ENCODE peak calls at places on chromosomes 3 and 15, in four cellular contexts. D, N, Q and J are unnamed samples.

GRCh38 chr15:59746777-59747176 is 57.7 kb upstream of the BNIP2 start:
- DNase-seq in D (no peak), N (no peak), Q (no peak), J (no peak)

GRCh38 chr3:113947372-113948014 is at the start of gene ZDHHC23:
- DNase-seq in D (peak), N (peak), Q (peak), J (peak)

GRCh38 chr3:130539005-130539404 is 22.0 kb downstream of the COL6A6 start:
- DNase-seq in D (no peak), N (peak), Q (peak), J (peak)

GRCh38 chr3:186241910-186242821 is 119.9 kb downstream of the DGKG start:
- DNase-seq in D (peak), N (peak), Q (peak), J (peak)

GRCh38 chr3:127690106-127690505 is 17.4 kb downstream of the ABTB1 start:
- DNase-seq in D (no peak), N (peak), Q (no peak), J (peak)

GRCh38 chr3:161203485-161204098 is 17.5 kb upstream of the NMD3 start:
- DNase-seq in D (no peak), N (no peak), Q (no peak), J (no peak)

GRCh38 chr3:55407426-55407820 is 79.7 kb downstream of the WNT5A start:
- DNase-seq in D (no peak), N (no peak), Q (no peak), J (no peak)

GRCh38 chr3:52141751-52142150 is 12.5 kb downstream of the POC1A start:
- DNase-seq in D (no peak), N (no peak), Q (no peak), J (no peak)

GRCh38 chr3:173258721-173259120 is 117.7 kb upstream of the SPATA16 start:
- DNase-seq in D (no peak), N (no peak), Q (no peak), J (no peak)

GRCh38 chr15:78429477-78429876 is 8.5 kb upstream of the IREB2 start:
- DNase-seq in D (no peak), N (no peak), Q (no peak), J (no peak)

GRCh38 chr15:42786978-42787377 is 50.0 kb upstream of the CDAN1 start:
- DNase-seq in D (no peak), N (no peak), Q (no peak), J (no peak)

GRCh38 chr3:111282024-111282423 is 210.4 kb downstream of the NECTIN3 start:
- DNase-seq in D (no peak), N (no peak), Q (no peak), J (no peak)

GRCh38 chr3:129699635-129700034 is 93.2 kb upstream of the PLXND1 start:
- DNase-seq in D (no peak), N (no peak), Q (no peak), J (no peak)

GRCh38 chr3:42658091-42658770 is 4.7 kb downstream of the ZBTB47 start:
- DNase-seq in D (no peak), N (no peak), Q (no peak), J (no peak)

GRCh38 chr3:44058022-44058867 is 183.4 kb upstream of the TOPAZ1 start:
- DNase-seq in D (no peak), N (peak), Q (no peak), J (peak)

GRCh38 chr15:45543051-45543450 is 20.5 kb upstream of the SLC30A4 start:
- DNase-seq in D (no peak), N (no peak), Q (no peak), J (no peak)

GRCh38 chr15:94671845-94672524 is 440.6 kb downstream of the MCTP2 start:
- DNase-seq in D (no peak), N (peak), Q (peak), J (no peak)

GRCh38 chr3:47260605-47261004 is 22.0 kb downstream of the KIF9 start:
- DNase-seq in D (no peak), N (no peak), Q (no peak), J (no peak)

GRCh38 chr15:57859130-57859685 is 152.7 kb downstream of the POLR2M start:
- DNase-seq in D (no peak), N (no peak), Q (no peak), J (no peak)

GRCh38 chr15:70589221-70589620 is 174.1 kb downstream of the UACA start:
- DNase-seq in D (no peak), N (peak), Q (no peak), J (peak)

GRCh38 chr3:23761440-23761896 is 44.3 kb upstream of the UBE2E1 start:
- DNase-seq in D (no peak), N (peak), Q (no peak), J (peak)

GRCh38 chr3:99901200-99901926 is 83.7 kb downstream of the CMSS1 start:
- DNase-seq in D (no peak), N (peak), Q (no peak), J (peak)

GRCh38 chr15:92693922-92694331 is 38.4 kb upstream of the FAM174B start:
- DNase-seq in D (no peak), N (peak), Q (peak), J (peak)

GRCh38 chr3:16295298-16295890 is 30.4 kb downstream of the OXNAD1 start:
- DNase-seq in D (no peak), N (no peak), Q (no peak), J (no peak)

GRCh38 chr3:114418107-114418506 is 124.3 kb downstream of the TIGIT start:
- DNase-seq in D (no peak), N (peak), Q (no peak), J (peak)

GRCh38 chr15:90988249-90988648 is 6.1 kb downstream of the PRC1 start:
- DNase-seq in D (no peak), N (no peak), Q (no peak), J (no peak)

GRCh38 chr3:99693636-99694035 is 55.2 kb downstream of the COL8A1 start:
- DNase-seq in D (no peak), N (no peak), Q (no peak), J (no peak)

GRCh38 chr15:67003586-67003985 is 61.8 kb upstream of the SMAD3 start:
- DNase-seq in D (no peak), N (peak), Q (no peak), J (peak)

GRCh38 chr3:28050895-28051294 is 190.5 kb upstream of the CMC1 start:
- DNase-seq in D (no peak), N (peak), Q (no peak), J (peak)

GRCh38 chr15:48494646-48495045 is 150.9 kb downstream of the FBN1 start:
- DNase-seq in D (no peak), N (peak), Q (no peak), J (peak)

GRCh38 chr3:6189384-6189783 is 671.5 kb upstream of the GRM7 start:
- DNase-seq in D (no peak), N (no peak), Q (no peak), J (no peak)
- TF ChIP-seq CTCF in D (no peak), N (no peak), Q (no peak), J (no peak)

GRCh38 chr3:31431322-31431721 is 101.4 kb upstream of the STT3B start:
- DNase-seq in D (no peak), N (no peak), Q (no peak), J (no peak)
- TF ChIP-seq CTCF in D (no peak), N (no peak), Q (no peak), J (no peak)

DNA sequence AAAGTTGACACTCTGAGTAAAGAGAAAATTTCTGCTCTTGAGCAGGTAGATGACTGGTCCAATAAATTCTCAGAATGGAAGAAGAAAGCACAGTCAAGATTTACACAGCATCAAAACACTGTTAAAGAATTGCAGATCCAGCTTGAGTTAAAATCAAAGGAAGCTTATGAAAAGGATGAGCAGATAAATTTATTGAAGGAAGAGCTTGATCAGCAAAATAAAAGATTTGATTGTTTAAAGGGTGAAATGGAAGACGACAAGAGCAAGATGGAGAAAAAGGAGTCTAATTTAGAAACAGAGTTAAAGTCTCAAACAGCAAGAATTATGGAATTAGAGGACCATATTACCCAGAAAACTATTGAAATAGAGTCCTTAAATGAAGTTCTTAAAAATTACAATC is 151.8 kb upstream of the LRRFIP2 start:
- DNase-seq in D (no peak), N (no peak), Q (no peak), J (no peak)
- TF ChIP-seq CTCF in D (no peak), N (no peak), Q (no peak), J (no peak)

DNA sequence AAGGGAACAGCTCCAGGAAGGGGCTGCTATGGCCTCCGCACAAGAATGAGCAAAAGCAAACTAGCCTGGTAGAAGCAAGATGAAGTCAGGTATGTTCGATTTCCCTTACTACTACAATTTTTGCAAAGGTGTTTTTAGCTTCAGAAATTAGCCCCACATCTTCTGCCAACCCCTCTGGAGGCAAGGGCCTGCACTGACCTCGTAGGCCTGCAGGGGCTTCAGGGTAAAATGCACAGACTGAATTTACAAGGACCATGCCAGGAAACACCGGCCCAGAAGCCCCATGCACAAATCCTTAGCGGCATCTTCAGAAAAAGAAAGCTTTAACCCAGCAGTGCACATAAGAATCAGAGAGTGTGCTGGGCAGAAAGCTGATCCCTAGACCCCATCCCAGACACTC is 53.0 kb downstream of the SLC6A1 start:
- DNase-seq in D (no peak), N (no peak), Q (no peak), J (no peak)
- TF ChIP-seq CTCF in D (no peak), N (no peak), Q (no peak), J (no peak)

GRCh38 chr3:121975702-121976302 is 46.2 kb downstream of the ILDR1 start:
- DNase-seq in D (no peak), N (no peak), Q (no peak), J (no peak)
- TF ChIP-seq CTCF in D (no peak), N (no peak), Q (no peak), J (no peak)

GRCh38 chr3:115627180-115628074 is 4.1 kb downstream of the GAP43 start:
- DNase-seq in D (no peak), N (no peak), Q (no peak), J (no peak)
- TF ChIP-seq CTCF in D (no peak), N (no peak), Q (no peak), J (no peak)

GRCh38 chr3:53199834-53200233 is 38.8 kb downstream of the PRKCD start:
- DNase-seq in D (no peak), N (no peak), Q (no peak), J (no peak)
- TF ChIP-seq CTCF in D (no peak), N (no peak), Q (no peak), J (peak)

GRCh38 chr15:85044251-85044853 is 62.7 kb downstream of the PDE8A start:
- DNase-seq in D (peak), N (peak), Q (peak), J (peak)
- TF ChIP-seq CTCF in D (no peak), N (peak), Q (peak), J (peak)

GRCh38 chr3:45139372-45139894 is 6.7 kb downstream of the CDCP1 start:
- DNase-seq in D (peak), N (no peak), Q (no peak), J (peak)

GRCh38 chr3:45134758-45135521 is 11.2 kb downstream of the CDCP1 start:
- DNase-seq in D (no peak), N (peak), Q (no peak), J (peak)

GRCh38 chr3:45137656-45138181 is 8.5 kb downstream of the CDCP1 start:
- DNase-seq in D (no peak), N (peak), Q (no peak), J (peak)

GRCh38 chr3:45132568-45133211 is 13.5 kb downstream of the CDCP1 start:
- DNase-seq in D (no peak), N (peak), Q (no peak), J (no peak)

DNA sequence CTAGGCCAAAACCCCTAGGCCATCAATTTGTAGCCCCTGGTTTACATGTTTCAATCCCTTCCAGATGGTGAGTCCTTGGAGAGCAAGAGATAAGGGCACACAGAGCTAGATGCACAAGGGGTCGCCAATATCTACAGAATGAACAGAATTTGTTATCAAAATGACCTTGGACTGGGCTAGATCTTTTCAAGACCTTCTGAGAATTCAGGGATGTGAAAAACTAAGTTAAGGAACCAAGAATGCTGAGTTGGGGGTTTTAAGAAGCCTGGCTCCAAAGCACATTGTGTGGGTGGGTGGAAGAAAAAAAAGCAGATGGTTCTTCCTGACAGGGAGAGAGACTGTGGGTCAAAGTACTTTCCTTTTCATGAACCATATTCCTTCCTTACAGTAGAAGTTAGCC is 10.2 kb downstream of the CDCP1 start:
- DNase-seq in D (no peak), N (peak), Q (no peak), J (peak)
- TF ChIP-seq CTCF in D (no peak), N (no peak), Q (no peak), J (no peak)